ENCODE peak calls at places on chromosomes 13 and 19, in eight cellular contexts. K is adrenal gland; T is fibroblast of lung; N is mesenchymal stem cell; W is H9; S is heart left ventricle; D is CD8-positive, alpha-beta memory T cell; Y is uterus. E is an unnamed sample. For H3K9me3, the result is how much of the 10 kb centered on the place peaks cover.

GRCh38 chr13:25037057-25037813 is 58.7 kb upstream of the PABPC3 start:
- DNase-seq in W (peak), N (peak), K (peak), S (no peak), D (no peak), T (peak), Y (no peak), E (no peak)

GRCh38 chr13:73767747-73768315 is 366.4 kb downstream of the KLF12 start:
- DNase-seq in S (no peak), K (no peak), W (no peak), Y (no peak), N (no peak), D (no peak), T (no peak), E (no peak)

GRCh38 chr13:82569581-82569980 is 1312.7 kb downstream of the SLITRK1 start:
- DNase-seq in W (no peak), S (no peak), Y (no peak), D (no peak), N (no peak), K (no peak), T (no peak), E (no peak)

GRCh38 chr19:58328999-58329398 is 2.2 kb downstream of the ZSCAN22 start:
- DNase-seq in K (no peak), D (no peak), W (peak), S (no peak), T (no peak), N (no peak), Y (no peak), E (no peak)

GRCh38 chr19:11422163-11423068 is 3.3 kb upstream of the RGL3 start:
- DNase-seq in Y (peak), N (peak), D (peak), W (peak), K (peak), S (peak), T (peak), E (peak)

GRCh38 chr19:13163609-13164364 is 13.6 kb downstream of the IER2 start:
- DNase-seq in T (peak), S (peak), Y (peak), D (no peak), N (peak), W (peak), K (peak), E (peak)

GRCh38 chr19:13102416-13102665 is 317 bp downstream of the LYL1 start:
- DNase-seq in T (no peak), S (no peak), N (peak), W (no peak), Y (no peak), K (no peak), D (no peak), E (no peak)

GRCh38 chr13:27043013-27043412 is 128.6 kb downstream of the USP12 start:
- DNase-seq in Y (peak), K (peak), T (peak), S (no peak), W (no peak), D (no peak), N (peak), E (no peak)

GRCh38 chr19:43956827-43957226 is 5.8 kb downstream of the ZNF221 start:
- DNase-seq in Y (no peak), K (no peak), T (no peak), W (no peak), N (no peak), S (no peak), D (no peak), E (no peak)

GRCh38 chr19:43960411-43960810 is 9.4 kb downstream of the ZNF221 start:
- DNase-seq in D (no peak), S (no peak), N (no peak), Y (no peak), K (no peak), W (no peak), T (no peak), E (no peak)

DNA sequence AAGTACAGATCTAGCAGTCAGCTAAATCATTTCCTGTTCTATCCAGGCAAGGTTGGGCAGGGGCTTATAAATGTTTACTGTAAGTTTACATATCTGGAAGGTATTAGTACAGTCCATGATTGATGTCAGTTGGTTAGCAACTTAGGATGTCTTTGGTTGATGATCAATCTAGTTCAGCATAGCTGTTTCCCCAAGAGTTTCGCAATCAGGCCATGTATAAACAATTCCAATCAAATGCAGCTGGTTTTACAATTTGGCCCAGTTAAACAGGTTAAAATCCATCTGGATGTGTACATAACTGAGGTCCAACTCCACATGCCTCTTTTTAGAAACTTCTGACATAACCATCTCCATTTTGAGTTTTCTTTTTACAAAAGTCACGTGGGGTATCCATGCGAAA is 6.9 kb downstream of the ZNF221 start:
- DNase-seq in W (no peak), D (no peak), K (no peak), T (peak), S (no peak), Y (no peak), N (peak), E (no peak)
- H3K9me3 ChIP-seq in W (under half), D (under half), K (under half), T (under half), S (under half), Y (half or more), N (under half), E (half or more)

DNA sequence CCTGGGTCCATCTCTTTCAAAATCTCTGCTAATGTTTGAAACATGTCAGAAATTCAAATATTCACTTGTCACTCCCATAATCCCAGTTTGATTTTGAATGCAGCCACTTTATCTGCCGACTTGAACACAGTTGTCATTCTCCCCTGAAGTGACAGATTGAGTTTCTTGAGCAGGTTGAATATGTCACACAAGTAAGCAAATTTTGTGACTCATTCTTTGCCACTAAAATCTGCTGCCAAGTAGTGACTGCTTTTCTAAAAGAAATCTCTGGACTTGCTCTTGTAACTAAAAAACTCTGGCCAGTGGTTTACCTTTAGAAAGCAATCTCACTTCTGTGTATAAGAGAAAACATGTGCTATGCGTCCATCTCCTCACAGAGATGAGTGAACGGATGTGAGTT is 357.1 kb downstream of the LMO7 start:
- DNase-seq in W (no peak), S (no peak), T (no peak), Y (no peak), K (no peak), D (no peak), N (no peak), E (no peak)
- H3K9me3 ChIP-seq in W (under half), S (under half), T (under half), Y (under half), K (under half), D (under half), N (under half), E (under half)

GRCh38 chr19:41402010-41402409 is 4.4 kb downstream of the BCKDHA start:
- DNase-seq in W (no peak), T (no peak), N (no peak), D (no peak), Y (no peak), K (no peak), S (no peak), E (no peak)
- H3K9me3 ChIP-seq in W (under half), T (under half), N (under half), D (under half), Y (under half), K (under half), S (under half), E (under half)

DNA sequence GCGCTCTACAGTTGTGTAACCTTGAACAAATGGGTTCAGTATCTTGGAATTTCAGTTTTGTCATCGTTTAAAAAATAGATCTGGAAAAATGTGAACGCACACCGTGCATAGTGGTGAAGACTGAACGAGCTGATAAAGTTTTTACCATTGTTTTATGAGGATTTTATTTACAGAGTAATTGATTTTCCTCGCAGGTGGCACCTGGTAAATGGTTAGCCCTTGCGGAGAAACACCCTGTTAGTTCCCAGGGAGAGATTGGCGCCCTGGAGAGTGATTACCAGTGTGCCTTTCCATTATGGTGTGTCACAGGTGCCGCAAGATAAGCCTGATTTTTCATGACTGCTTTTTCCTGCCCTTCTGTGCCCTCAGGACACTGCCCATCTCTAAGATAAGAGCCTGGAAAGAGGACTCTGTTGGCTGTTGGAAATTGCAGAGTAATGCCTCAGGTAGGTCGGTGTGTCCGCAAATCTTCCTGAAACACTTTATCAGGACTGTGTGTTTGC is 609 bp downstream of the ZNF181 start:
- DNase-seq in S (no peak), N (no peak), Y (no peak), W (no peak), K (no peak), D (no peak), T (no peak), E (no peak)
- H3K9me3 ChIP-seq in S (under half), N (under half), Y (under half), W (under half), K (under half), D (under half), T (under half), E (under half)

GRCh38 chr19:36489139-36489919 is at the start of gene ZNF566:
- DNase-seq in D (peak), Y (peak), N (peak), S (peak), T (peak), W (peak), K (peak), E (peak)
- H3K9me3 ChIP-seq in D (under half), Y (under half), N (under half), S (under half), T (under half), W (under half), K (under half), E (under half)

GRCh38 chr19:20124879-20125278 is 42.1 kb upstream of the ZNF486 start:
- DNase-seq in S (no peak), D (no peak), Y (no peak), T (no peak), W (no peak), K (no peak), N (no peak), E (no peak)
- H3K9me3 ChIP-seq in S (under half), D (under half), Y (under half), T (under half), W (under half), K (under half), N (half or more), E (under half)

DNA sequence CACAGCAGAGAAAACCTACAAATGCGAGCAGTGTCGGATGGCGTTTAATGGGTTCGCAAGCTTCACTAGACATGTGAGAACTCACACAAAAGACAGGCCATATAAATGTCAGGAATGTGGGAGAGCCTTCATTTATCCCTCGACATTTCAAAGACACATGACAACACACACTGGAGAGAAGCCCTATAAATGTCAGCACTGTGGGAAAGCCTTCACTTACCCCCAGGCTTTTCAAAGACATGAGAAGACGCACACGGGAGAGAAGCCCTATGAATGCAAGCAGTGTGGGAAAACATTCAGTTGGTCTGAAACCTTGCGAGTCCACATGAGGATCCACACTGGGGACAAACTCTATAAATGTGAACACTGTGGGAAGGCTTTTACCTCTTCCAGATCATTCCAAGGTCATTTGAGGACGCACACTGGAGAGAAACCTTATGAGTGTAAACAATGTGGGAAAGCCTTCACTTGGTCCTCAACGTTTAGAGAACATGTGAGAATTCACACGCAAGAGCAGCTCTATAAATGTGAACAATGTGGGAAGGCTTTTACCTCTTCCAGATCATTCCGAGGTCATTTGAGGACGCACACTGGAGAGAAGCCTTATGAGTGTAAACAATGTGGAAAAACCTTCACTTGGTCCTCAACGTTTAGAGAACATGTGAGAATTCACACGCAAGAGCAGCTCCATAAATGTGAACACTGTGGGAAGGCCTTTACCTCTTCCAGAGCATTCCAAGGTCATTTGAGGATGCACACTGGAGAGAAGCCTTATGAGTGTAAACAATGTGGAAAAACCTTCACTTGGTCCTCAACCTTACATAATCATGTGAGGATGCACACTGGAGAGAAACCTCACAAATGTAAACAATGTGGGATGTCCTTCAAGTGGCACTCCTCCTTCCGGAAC is 16.8 kb downstream of the ZNF57 start:
- DNase-seq in Y (no peak), W (no peak), S (no peak), T (no peak), D (no peak), N (no peak), K (no peak), E (no peak)
- H3K9me3 ChIP-seq in Y (under half), W (under half), S (under half), T (under half), D (under half), N (half or more), K (under half), E (under half)

GRCh38 chr13:97426695-97427094 is 7.3 kb upstream of the RAP2A start:
- DNase-seq in S (no peak), K (no peak), N (no peak), Y (no peak), T (no peak), W (no peak), D (no peak), E (no peak)

GRCh38 chr13:97429681-97430081 is 4.3 kb upstream of the RAP2A start:
- DNase-seq in K (no peak), S (no peak), W (no peak), T (peak), N (no peak), D (no peak), Y (no peak), E (no peak)

GRCh38 chr13:97423300-97424045 is 10.5 kb upstream of the RAP2A start:
- DNase-seq in T (no peak), Y (no peak), D (no peak), K (peak), W (no peak), N (no peak), S (no peak), E (no peak)

GRCh38 chr13:97422118-97423054 is 11.6 kb upstream of the RAP2A start:
- DNase-seq in S (no peak), K (peak), D (no peak), Y (no peak), N (no peak), T (no peak), W (no peak), E (no peak)

GRCh38 chr13:97425570-97425969 is 8.4 kb upstream of the RAP2A start:
- DNase-seq in W (no peak), S (no peak), Y (no peak), T (no peak), K (no peak), D (no peak), N (no peak), E (no peak)
- H3K9me3 ChIP-seq in W (under half), S (under half), Y (under half), T (under half), K (under half), D (under half), N (under half), E (under half)

GRCh38 chr19:22515435-22515834 is 93.3 kb upstream of the ZNF98 start:
- DNase-seq in K (no peak), S (no peak), D (no peak), Y (no peak), N (no peak), T (no peak), W (no peak), E (peak)
- H3K9me3 ChIP-seq in K (under half), S (under half), D (under half), Y (under half), N (under half), T (under half), W (half or more), E (under half)

E was measured in upper lobe of right lung.